ENCODE peak calls at places on chromosomes 16 and 17, in six cellular contexts. P is activated CD4-positive, alpha-beta T cell treated with anti-CD3 and anti-CD28 coated beads, Interleukin-2, amount 50 U/mL, for 24 hours; L is breast epithelium; V is transverse colon; J is pancreas; C is activated naive CD8-positive, alpha-beta T cell treated with anti-CD3 and anti-CD28 coated beads, Interleukin-2, amount 50 U/mL, for 16 hours. S is an unnamed sample.

GRCh38 chr16:80346160-80346632 is 194.6 kb upstream of the DYNLRB2 start:
- DNase-seq in L (no peak), P (no peak), V (no peak), C (no peak), J (no peak), S (no peak)

GRCh38 chr16:73432794-73433455 is 385.0 kb upstream of the ZFHX3 start:
- DNase-seq in P (no peak), L (no peak), C (no peak), J (no peak), V (no peak), S (no peak)

GRCh38 chr17:81535480-81536298 is 7.5 kb downstream of the FSCN2 start:
- DNase-seq in P (no peak), L (no peak), V (no peak), C (no peak), J (no peak), S (no peak)

GRCh38 chr17:47604268-47604927 is 45.3 kb upstream of the KPNB1 start:
- DNase-seq in J (no peak), P (no peak), V (no peak), L (no peak), C (no peak), S (no peak)

GRCh38 chr16:29814592-29814991 is 1.4 kb upstream of the PAGR1 start:
- DNase-seq in V (no peak), C (no peak), J (no peak), P (no peak), L (no peak), S (no peak)

GRCh38 chr17:82949361-82949760 is 109.5 kb upstream of the ZNF750 start:
- DNase-seq in V (no peak), C (no peak), P (no peak), J (no peak), L (no peak), S (no peak)

GRCh38 chr17:12089809-12090384 is 69.2 kb downstream of the MAP2K4 start:
- DNase-seq in C (no peak), V (no peak), L (no peak), P (no peak), J (no peak), S (no peak)

GRCh38 chr16:64540449-64540848 is 581.4 kb downstream of the CDH11 start:
- DNase-seq in P (no peak), V (no peak), C (no peak), L (no peak), J (no peak), S (no peak)

GRCh38 chr16:49876716-49877129 is 20.8 kb upstream of the ZNF423 start:
- DNase-seq in P (no peak), J (peak), C (no peak), L (peak), V (peak), S (no peak)

GRCh38 chr17:66814026-66814425 is 20.9 kb upstream of the CACNG5 start:
- DNase-seq in C (no peak), L (no peak), J (no peak), V (no peak), P (no peak), S (no peak)

GRCh38 chr17:77353684-77354419 is 213.1 kb downstream of the SEC14L1 start:
- DNase-seq in P (no peak), L (no peak), V (no peak), J (peak), C (no peak), S (no peak)

GRCh38 chr17:45391291-45391690 is 41.4 kb downstream of the ARHGAP27 start:
- DNase-seq in P (no peak), J (no peak), L (no peak), C (no peak), V (no peak), S (no peak)

GRCh38 chr17:80285237-80285920 is 24.7 kb downstream of the RNF213 start:
- DNase-seq in P (no peak), C (no peak), J (no peak), L (no peak), V (no peak), S (no peak)

GRCh38 chr16:51154271-51155171 is 3.5 kb upstream of the SALL1 start:
- DNase-seq in V (no peak), J (no peak), C (no peak), P (no peak), L (no peak), S (no peak)

GRCh38 chr17:44878627-44879221 is 20.5 kb downstream of the EFTUD2 start:
- DNase-seq in L (no peak), J (no peak), P (no peak), V (no peak), C (no peak), S (no peak)

GRCh38 chr17:76074390-76075363 is at the start of gene GALR2:
- DNase-seq in C (no peak), J (no peak), P (no peak), V (no peak), L (no peak), S (no peak)

GRCh38 chr17:18043491-18043890 is 4.3 kb downstream of the GID4 start:
- DNase-seq in J (no peak), L (no peak), C (no peak), V (no peak), P (no peak), S (no peak)

GRCh38 chr16:9801651-9802050 is 380.6 kb downstream of the GRIN2A start:
- DNase-seq in C (no peak), J (no peak), P (no peak), L (no peak), V (no peak), S (no peak)

S was measured in activated CD4-positive, CD25-positive, alpha-beta regulatory T cell.